ENCODE peak calls at places on chromosomes 5 and 9, in six cellular contexts. L, V, X, I, G and P are unnamed samples. For H3K4me1, the result is how much of the 10 kb centered on the place peaks cover.

GRCh38 chr5:73599378-73599777 is 26.6 kb upstream of the ARHGEF28 start:
- DNase-seq in L (no peak), V (no peak), X (no peak), I (no peak), G (no peak), P (no peak)

GRCh38 chr5:354581-355378 is 33.3 kb downstream of the AHRR start:
- DNase-seq in L (peak), V (no peak), X (no peak), I (peak), G (no peak), P (no peak)

GRCh38 chr5:158783382-158783781 is 316.3 kb downstream of the EBF1 start:
- DNase-seq in L (no peak), V (no peak), X (no peak), I (no peak), G (no peak), P (no peak)

GRCh38 chr9:98931990-98932389 is 11.7 kb upstream of the COL15A1 start:
- DNase-seq in L (no peak), V (no peak), X (no peak), I (no peak), G (no peak), P (no peak)

GRCh38 chr5:176614805-176615478 is 5.0 kb upstream of the GPRIN1 start:
- DNase-seq in L (no peak), V (no peak), X (no peak), I (no peak), G (no peak), P (no peak)

GRCh38 chr5:76341935-76342334 is 61.1 kb upstream of the IQGAP2 start:
- DNase-seq in L (no peak), V (no peak), X (peak), I (no peak), G (no peak), P (no peak)

GRCh38 chr5:71767661-71768060 is 48.6 kb downstream of the CARTPT start:
- DNase-seq in L (no peak), V (no peak), X (no peak), I (no peak), G (no peak), P (no peak)

GRCh38 chr5:66417681-66418248 is 178.4 kb upstream of the MAST4 start:
- DNase-seq in L (no peak), V (no peak), X (no peak), I (no peak), G (no peak), P (no peak)

GRCh38 chr9:136618578-136619547 is 43.9 kb upstream of the EGFL7 start:
- DNase-seq in L (no peak), V (no peak), X (no peak), I (no peak), G (no peak), P (peak)

GRCh38 chr5:86376214-86376613 is 241.5 kb upstream of the COX7C start:
- DNase-seq in L (no peak), V (no peak), X (no peak), I (no peak), G (no peak), P (no peak)

GRCh38 chr5:65027149-65027548 is 258.4 kb downstream of the CWC27 start:
- DNase-seq in L (no peak), V (no peak), X (no peak), I (no peak), G (no peak), P (no peak)

GRCh38 chr9:128103589-128103962 is 24.0 kb downstream of the PTGES2 start:
- DNase-seq in L (no peak), V (no peak), X (no peak), I (no peak), G (no peak), P (no peak)

GRCh38 chr5:103434057-103434456 is 128.5 kb downstream of the NUDT12 start:
- DNase-seq in L (no peak), V (no peak), X (no peak), I (peak), G (peak), P (no peak)

GRCh38 chr9:112005939-112006338 is 109.3 kb downstream of the UGCG start:
- DNase-seq in L (no peak), V (no peak), X (no peak), I (no peak), G (no peak), P (no peak)

GRCh38 chr5:173287086-173287485 is 41.1 kb downstream of the STC2 start:
- DNase-seq in L (no peak), V (no peak), X (no peak), I (no peak), G (no peak), P (no peak)

GRCh38 chr5:170522211-170523128 is 18.6 kb downstream of the KCNIP1 start:
- DNase-seq in L (peak), V (no peak), X (no peak), I (no peak), G (no peak), P (no peak)

GRCh38 chr9:114281421-114282103 is 41.3 kb upstream of the ORM1 start:
- DNase-seq in L (no peak), V (no peak), X (no peak), I (no peak), G (no peak), P (no peak)

GRCh38 chr9:34898846-34899245 is 59.2 kb upstream of the PHF24 start:
- DNase-seq in L (no peak), V (no peak), X (no peak), I (no peak), G (no peak), P (no peak)

GRCh38 chr5:41748631-41749030 is 121.6 kb downstream of the OXCT1 start:
- DNase-seq in L (no peak), V (peak), X (no peak), I (no peak), G (no peak), P (no peak)

GRCh38 chr9:15512889-15513288 is 2.1 kb upstream of the PSIP1 start:
- DNase-seq in L (no peak), V (no peak), X (no peak), I (no peak), G (peak), P (no peak)

GRCh38 chr9:5230554-5230953 is 665 bp upstream of the INSL4 start:
- DNase-seq in L (no peak), V (no peak), X (no peak), I (no peak), G (no peak), P (no peak)

GRCh38 chr5:64628901-64629300 is 61.4 kb upstream of the SHISAL2B start:
- DNase-seq in L (no peak), V (no peak), X (no peak), I (no peak), G (no peak), P (no peak)

GRCh38 chr9:114206221-114206760 is 51.0 kb downstream of the COL27A1 start:
- DNase-seq in L (no peak), V (no peak), X (no peak), I (no peak), G (no peak), P (no peak)

GRCh38 chr5:123882946-123883345 is 371.0 kb downstream of the CSNK1G3 start:
- DNase-seq in L (no peak), V (no peak), X (no peak), I (no peak), G (no peak), P (no peak)

DNA sequence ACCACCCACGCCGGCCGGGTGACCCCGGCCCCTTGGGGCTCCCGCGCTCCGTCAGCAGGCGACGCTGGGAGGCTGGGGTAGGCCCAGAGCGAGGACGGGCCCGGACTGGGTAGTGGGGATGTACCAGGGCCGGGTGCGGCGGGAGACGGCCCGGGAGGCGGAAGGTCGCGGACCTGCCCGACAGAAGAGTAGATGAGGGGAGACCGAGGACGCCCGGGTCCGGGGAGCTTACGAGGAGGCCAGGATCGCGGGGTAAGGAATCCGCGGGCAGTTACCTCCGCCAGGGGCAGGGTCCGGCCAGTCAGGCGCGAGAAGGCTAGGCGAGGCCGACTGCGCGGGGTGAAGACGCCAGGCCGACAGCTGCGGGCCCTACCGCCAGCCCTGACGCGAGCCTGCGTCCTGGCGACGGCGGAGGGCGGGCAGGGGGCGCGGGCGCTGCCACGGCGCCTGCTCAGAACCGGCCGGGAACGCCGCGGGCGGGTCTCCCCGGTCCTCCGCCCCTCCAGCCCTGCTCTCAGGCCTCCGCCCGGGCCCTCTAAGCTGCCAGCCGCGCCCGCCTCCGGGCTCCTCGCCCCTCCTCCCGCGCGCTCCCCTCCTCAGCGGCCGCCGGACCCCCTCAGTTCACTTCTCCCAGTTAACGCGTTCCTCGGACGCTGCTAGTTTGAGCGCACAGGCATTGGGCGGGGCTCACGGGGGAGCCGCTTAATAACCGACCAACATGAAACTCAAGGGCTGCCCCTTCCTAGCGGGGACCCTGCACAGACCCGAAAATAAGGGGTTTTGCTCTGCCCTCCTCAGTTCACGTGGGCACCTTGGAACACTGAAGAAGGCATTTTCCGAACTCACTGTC is at the start of gene CPLANE1:
- DNase-seq in L (peak), V (no peak), X (peak), I (peak), G (peak), P (peak)
- TF ChIP-seq POLR2A in L (no peak), V (peak), X (no peak), I (peak), G (peak), P (peak)

GRCh38 chr5:172167893-172168292 is 20.1 kb downstream of the STK10 start:
- DNase-seq in L (no peak), V (no peak), X (no peak), I (no peak), G (no peak), P (no peak)

GRCh38 chr5:172163346-172163745 is 24.7 kb downstream of the STK10 start:
- DNase-seq in L (no peak), V (no peak), X (no peak), I (no peak), G (no peak), P (no peak)

GRCh38 chr5:172166030-172166429 is 22.0 kb downstream of the STK10 start:
- DNase-seq in L (no peak), V (no peak), X (no peak), I (no peak), G (no peak), P (no peak)

GRCh38 chr5:172164773-172165212 is 23.2 kb downstream of the STK10 start:
- DNase-seq in L (no peak), V (no peak), X (no peak), I (no peak), G (no peak), P (no peak)

DNA sequence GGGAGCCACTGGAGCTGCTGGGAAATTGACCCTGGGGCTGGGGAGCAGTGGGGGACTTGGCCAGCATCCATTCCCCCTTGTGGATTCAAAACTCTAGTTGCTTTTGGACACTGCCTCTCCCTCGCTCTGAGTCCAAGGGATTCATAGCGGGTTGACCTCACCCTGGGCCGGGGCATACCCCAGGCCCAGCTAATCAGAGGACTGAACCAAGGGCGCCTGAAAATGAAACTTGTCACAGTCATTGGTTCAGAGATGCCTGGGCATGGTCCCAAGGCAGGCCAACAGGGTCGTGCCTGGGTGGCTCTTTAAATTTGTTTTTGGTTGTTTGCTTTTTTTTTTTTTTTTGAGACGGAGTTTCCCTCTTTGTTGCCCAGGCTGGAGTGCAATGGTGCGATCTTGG is 22.6 kb downstream of the STK10 start:
- DNase-seq in L (no peak), V (no peak), X (no peak), I (no peak), G (no peak), P (no peak)
- H3K4me1 ChIP-seq in L (under half), V (under half), X (half or more), I (half or more), G (under half), P (under half)

GRCh38 chr9:135273077-135273476 is 185.6 kb downstream of the OLFM1 start:
- DNase-seq in L (no peak), V (no peak), X (no peak), I (no peak), G (no peak), P (no peak)

GRCh38 chr9:135275926-135276289 is 188.4 kb downstream of the OLFM1 start:
- DNase-seq in L (no peak), V (no peak), X (no peak), I (no peak), G (no peak), P (no peak)

GRCh38 chr9:135272608-135273007 is 185.1 kb downstream of the OLFM1 start:
- DNase-seq in L (no peak), V (no peak), X (no peak), I (no peak), G (no peak), P (no peak)

GRCh38 chr9:135277219-135278201 is 190.0 kb downstream of the OLFM1 start:
- DNase-seq in L (no peak), V (no peak), X (no peak), I (no peak), G (no peak), P (no peak)

DNA sequence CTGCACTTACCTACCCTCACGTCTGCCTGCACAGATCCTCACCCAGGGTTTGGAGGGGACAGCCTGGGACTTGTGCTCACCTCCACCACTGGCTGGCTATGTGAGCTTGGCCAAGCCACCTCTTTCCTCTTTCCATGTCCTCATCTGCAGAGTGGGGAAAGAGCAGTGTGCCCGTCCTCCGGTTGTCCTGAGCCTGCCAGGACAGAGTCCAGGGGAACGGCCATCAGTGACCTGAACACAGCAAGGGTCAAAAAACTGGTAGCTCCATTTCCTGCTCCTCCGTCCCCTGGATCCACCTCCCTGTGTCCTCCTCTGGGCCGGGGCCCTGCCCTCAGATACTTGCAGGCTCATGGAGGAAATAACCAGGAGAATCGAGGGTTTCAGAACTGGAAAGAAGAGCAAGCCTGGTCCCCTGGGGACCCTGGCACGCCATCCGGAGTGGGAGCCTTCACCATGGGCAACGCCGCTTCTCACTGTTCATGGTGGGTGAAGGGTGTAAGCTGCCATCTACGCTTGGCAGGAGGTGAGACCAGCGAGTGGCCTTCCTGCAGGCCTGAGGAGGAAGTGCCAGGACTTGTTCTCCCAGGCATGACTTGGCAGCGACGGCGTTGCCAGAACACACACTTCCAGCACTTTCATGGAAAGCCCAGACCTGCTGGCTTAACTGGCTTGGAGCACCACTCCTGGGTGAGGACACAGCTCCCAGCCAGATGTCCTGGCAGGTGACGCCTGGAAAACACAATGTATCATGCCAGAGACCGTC is 187.9 kb downstream of the OLFM1 start:
- DNase-seq in L (peak), V (no peak), X (peak), I (no peak), G (no peak), P (no peak)
- TF ChIP-seq POLR2AphosphoS5 in L (no peak), V (no peak), X (peak), I (no peak), G (no peak), P (no peak)

GRCh38 chr9:130578865-130579737 is at the start of gene FUBP3:
- DNase-seq in L (peak), V (peak), X (peak), I (peak), G (peak), P (peak)
- TF ChIP-seq POLR2A in L (peak), V (peak), X (no peak), I (no peak), G (peak), P (peak)